ENCODE peak calls at places on chromosomes 13 and 19, in six cellular contexts. Y, S, J, I, V and M are unnamed samples.

GRCh38 chr13:98451676-98452105 is 125.2 kb downstream of the STK24 start:
- DNase-seq in Y (peak; percentile 85), J (peak; percentile 52), I (no peak), V (no peak), S (peak; percentile 75), M (peak; percentile 27)

GRCh38 chr13:43054803-43055802 is 31.7 kb downstream of the DNAJC15 start:
- DNase-seq in I (no peak), J (peak; percentile 84), S (peak; percentile 46), V (no peak), Y (no peak), M (peak; percentile 78)

GRCh38 chr13:34847751-34848150 is 94.3 kb upstream of the NBEA start:
- DNase-seq in V (no peak), J (no peak), S (no peak), Y (no peak), I (no peak), M (no peak)

GRCh38 chr13:112775791-112776279 is 86.0 kb downstream of the ATP11A start:
- DNase-seq in V (peak; percentile 78), Y (no peak), J (no peak), I (no peak), S (no peak), M (no peak)

GRCh38 chr19:29988351-29988750 is 46.3 kb downstream of the URI1 start:
- DNase-seq in S (no peak), Y (no peak), J (no peak), I (no peak), V (no peak), M (no peak)

GRCh38 chr19:3404324-3405260 is 38.2 kb downstream of the NFIC start:
- DNase-seq in I (peak; percentile 88), V (peak; percentile 97), Y (peak; percentile 78), J (peak; percentile 94), S (peak; percentile 96), M (peak; percentile 90)

GRCh38 chr19:32718286-32718685 is 1.3 kb upstream of the TDRD12 start:
- DNase-seq in S (no peak), J (no peak), I (no peak), V (peak; percentile 43), Y (no peak), M (no peak)

GRCh38 chr13:33487575-33488243 is 202.2 kb upstream of the STARD13 start:
- DNase-seq in I (no peak), V (no peak), J (peak; percentile 65), S (no peak), Y (no peak), M (peak; percentile 65)

GRCh38 chr19:7533281-7533819 is 2.2 kb upstream of the PNPLA6 start:
- DNase-seq in V (peak; percentile 86), J (peak; percentile 59), I (peak; percentile 61), Y (no peak), S (peak; percentile 84), M (peak; percentile 68)

GRCh38 chr13:97574926-97575325 is 141.0 kb downstream of the RAP2A start:
- DNase-seq in Y (no peak), I (no peak), V (no peak), S (no peak), J (peak; percentile 65), M (peak; percentile 64)

GRCh38 chr19:2982983-2983350 is 5.6 kb downstream of the TLE6 start:
- DNase-seq in Y (peak; percentile 82), S (peak; percentile 92), I (peak; percentile 90), V (peak; percentile 98), J (peak; percentile 93), M (peak; percentile 91)

GRCh38 chr19:12664406-12665280 is 1.9 kb downstream of the MAN2B1 start:
- DNase-seq in Y (no peak), J (no peak), S (no peak), I (no peak), V (no peak), M (no peak)

GRCh38 chr19:13400296-13400695 is 106.0 kb downstream of the CACNA1A start:
- DNase-seq in J (no peak), I (no peak), V (no peak), Y (no peak), S (no peak), M (no peak)

GRCh38 chr19:35919306-35919705 is 11.2 kb upstream of the TYROBP start:
- DNase-seq in S (no peak), I (no peak), Y (no peak), J (no peak), V (no peak), M (no peak)

GRCh38 chr13:99123101-99124045 is 77.3 kb upstream of the UBAC2 start:
- DNase-seq in J (peak; percentile 1), V (no peak), I (no peak), S (no peak), Y (no peak), M (peak; percentile 15)

GRCh38 chr13:91632071-91632470 is 233.7 kb downstream of the GPC5 start:
- DNase-seq in S (no peak), I (no peak), V (no peak), J (peak; percentile 18), Y (no peak), M (no peak)

GRCh38 chr19:34904846-34905527 is 21.7 kb upstream of the ZNF30 start:
- DNase-seq in S (no peak), Y (no peak), J (no peak), V (no peak), I (no peak), M (no peak)

GRCh38 chr19:49065905-49066512 is 1.4 kb upstream of the NTF4 start:
- DNase-seq in J (no peak), I (no peak), S (peak; percentile 74), V (no peak), Y (no peak), M (no peak)
- H3K4me3 ChIP-seq in J (no peak overlapping the region), I (no peak overlapping the region), S (peak overlapping the region; percentile 52), V (no peak overlapping the region), Y (no peak overlapping the region), M (no peak overlapping the region)

DNA sequence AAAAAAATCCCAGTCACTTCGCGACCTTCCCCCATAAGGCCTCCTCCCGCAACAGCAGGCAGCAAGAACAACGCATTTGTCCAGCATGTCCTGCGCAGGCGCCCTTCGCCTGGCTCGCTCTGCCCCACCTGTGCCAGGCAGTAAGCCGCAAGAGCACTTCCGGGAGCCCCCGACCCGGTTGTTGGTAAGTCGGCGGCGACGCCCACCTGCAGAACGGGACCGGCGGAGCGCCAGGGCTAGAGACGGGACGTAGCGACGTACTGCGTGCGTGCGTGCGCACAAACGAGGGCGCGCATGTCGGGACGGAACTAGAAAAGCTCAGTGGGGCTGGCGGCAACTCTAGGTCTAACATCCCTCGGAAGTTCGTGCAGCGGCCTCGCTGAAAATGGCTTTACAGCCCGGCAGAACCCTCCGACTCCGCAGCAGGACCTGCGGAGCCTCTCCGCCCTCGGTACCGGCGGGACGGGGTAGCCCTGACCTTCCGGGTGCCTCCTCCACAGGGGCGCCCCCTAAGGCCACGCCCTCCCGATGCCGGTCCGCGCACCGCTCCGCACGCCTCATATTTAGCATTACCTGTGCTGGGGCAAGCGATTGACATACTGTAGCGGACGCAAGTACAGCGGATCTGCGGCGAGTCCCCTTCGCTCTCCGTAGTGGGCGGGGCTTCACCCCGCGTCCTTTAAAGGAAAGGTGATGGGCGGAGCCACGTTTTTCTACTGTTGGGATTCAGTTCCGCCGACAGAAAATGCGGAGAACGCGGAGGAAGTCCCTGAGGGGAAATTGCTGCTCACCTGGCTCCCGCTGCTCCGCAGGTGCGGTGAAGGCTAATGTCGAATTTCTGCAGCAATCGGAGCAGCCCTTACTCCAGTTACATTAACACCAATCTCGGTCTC is at the start of gene MTIF3:
- DNase-seq in S (peak; percentile 98), Y (peak; percentile 76), V (peak; percentile 98), J (peak; percentile 90), I (peak; percentile 97), M (peak; percentile 92)
- TF ChIP-seq CTCF in S (no peak), Y (no peak), V (no peak), J (peak; percentile 3), I (no peak), M (no peak)

GRCh38 chr19:42091300-42092266 is 15.6 kb downstream of the ZNF574 start:
- DNase-seq in J (peak; percentile 59), I (peak; percentile 62), Y (no peak), S (no peak), V (no peak), M (peak; percentile 69)
- H3K4me3 ChIP-seq in J (no peak overlapping the region), I (no peak overlapping the region), Y (no peak overlapping the region), S (no peak overlapping the region), V (no peak overlapping the region), M (no peak overlapping the region)

DNA sequence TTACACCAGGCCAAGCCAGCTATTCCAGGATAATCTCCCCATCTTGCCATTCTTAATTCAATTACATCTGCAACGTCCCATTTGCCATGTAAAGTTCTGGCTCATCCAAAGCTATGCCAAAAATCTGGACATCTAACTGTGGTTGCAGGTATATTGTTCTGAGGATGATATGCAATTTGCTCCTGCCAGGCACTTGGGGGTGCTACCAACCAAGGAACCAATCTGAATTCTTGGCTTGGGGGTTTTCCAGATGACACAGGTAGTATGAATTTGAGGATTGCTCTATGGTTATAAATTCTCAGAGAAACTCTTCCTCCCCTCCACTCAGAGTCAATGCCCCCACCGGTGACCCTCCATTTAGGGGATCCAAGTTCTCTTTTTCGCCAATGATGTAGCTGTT is 33.0 kb downstream of the CRYL1 start:
- DNase-seq in Y (peak; percentile 11), J (peak; percentile 43), V (no peak), I (no peak), S (no peak), M (peak; percentile 58)
- TF ChIP-seq CTCF in Y (peak; percentile 54), J (peak; percentile 44), V (no peak), I (no peak), S (peak; percentile 40), M (peak; percentile 67)

GRCh38 chr19:872266-872951 is 12.9 kb downstream of the CFD start:
- DNase-seq in I (peak; percentile 68), V (peak; percentile 93), J (peak; percentile 75), Y (no peak), S (peak; percentile 84), M (peak; percentile 33)
- H3K4me3 ChIP-seq in I (peak overlapping the region; percentile 15), V (no peak overlapping the region), J (no peak overlapping the region), Y (no peak overlapping the region), S (no peak overlapping the region), M (no peak overlapping the region)

DNA sequence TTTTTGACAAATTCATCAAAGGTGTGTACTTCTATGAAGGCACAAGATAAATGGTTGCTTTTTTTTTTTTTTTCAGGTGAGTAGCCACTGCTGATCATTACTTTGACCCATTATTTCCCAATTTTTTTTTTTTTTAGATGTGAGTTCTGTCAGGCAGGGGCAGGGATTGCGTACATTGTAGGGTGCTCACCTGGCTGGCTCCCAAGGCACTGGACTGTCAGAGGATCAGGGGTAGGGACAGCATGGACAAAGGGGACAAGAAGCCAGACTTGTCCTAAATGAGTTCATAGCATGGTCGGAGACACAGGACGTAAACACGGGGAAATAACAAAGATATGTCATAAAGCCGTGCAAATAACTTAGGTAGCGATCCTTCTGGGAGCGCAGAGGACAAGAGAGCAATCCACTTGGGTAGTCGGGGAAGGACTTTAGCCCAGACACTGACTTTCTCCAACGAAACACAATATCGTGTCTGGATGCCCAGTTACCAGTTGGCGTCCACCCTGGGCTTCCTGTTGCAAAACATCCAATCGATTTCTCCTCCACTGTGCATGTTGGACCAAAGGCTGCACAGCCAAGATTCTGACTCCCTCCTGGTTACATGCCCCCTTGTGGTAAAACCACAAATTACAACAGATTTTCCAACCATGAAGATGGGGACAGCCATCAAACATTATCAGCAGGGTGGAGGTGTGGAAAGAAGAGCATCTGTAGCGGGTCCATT is 27.5 kb upstream of the KATNAL1 start:
- DNase-seq in J (no peak), I (no peak), S (no peak), V (no peak), Y (no peak), M (peak; percentile 39)
- TF ChIP-seq CTCF in J (peak; percentile 31), I (no peak), S (peak; percentile 35), V (no peak), Y (peak; percentile 35), M (peak; percentile 46)